ENCODE peak calls at places on chromosomes 4 and X, in five cellular contexts. One of them, this sample, is unnamed.

GRCh38 chr4:108109997-108110416 is 58.7 kb downstream of the LEF1 start:
- DNase-seq in HCT116: no peak
- DNase-seq in upper lobe of left lung: no peak
- DNase-seq in spleen: no peak
- DNase-seq in stomach: no peak
- DNase-seq in this sample: no peak

GRCh38 chr4:54090804-54091623 is 8.9 kb upstream of the GSX2 start:
- DNase-seq in spleen: no peak
- DNase-seq in stomach: peak; percentile 51
- DNase-seq in HCT116: no peak
- DNase-seq in upper lobe of left lung: no peak
- DNase-seq in this sample: peak; percentile 14

GRCh38 chrX:22325091-22325490 is 52.4 kb downstream of the CBLL2 start:
- DNase-seq in upper lobe of left lung: no peak
- DNase-seq in HCT116: no peak
- DNase-seq in spleen: no peak
- DNase-seq in stomach: no peak
- DNase-seq in this sample: no peak

GRCh38 chrX:24151513-24151912 is 2.0 kb downstream of the ZFX start:
- DNase-seq in HCT116: no peak
- DNase-seq in spleen: no peak
- DNase-seq in stomach: no peak
- DNase-seq in upper lobe of left lung: no peak
- DNase-seq in this sample: no peak

GRCh38 chr4:76447326-76447954 is 12.4 kb downstream of the SHROOM3 start:
- DNase-seq in upper lobe of left lung: no peak
- DNase-seq in HCT116: no peak
- DNase-seq in spleen: no peak
- DNase-seq in stomach: no peak
- DNase-seq in this sample: no peak

GRCh38 chrX:17521871-17522693 is 147.1 kb downstream of the NHS start:
- DNase-seq in upper lobe of left lung: no peak
- DNase-seq in HCT116: peak; percentile 16
- DNase-seq in stomach: no peak
- DNase-seq in spleen: no peak
- DNase-seq in this sample: no peak

GRCh38 chr4:168737441-168738176 is 240.8 kb downstream of the PALLD start:
- DNase-seq in HCT116: no peak
- DNase-seq in spleen: no peak
- DNase-seq in upper lobe of left lung: no peak
- DNase-seq in stomach: no peak
- DNase-seq in this sample: no peak

GRCh38 chrX:115232933-115233496 is 881 bp downstream of the LRCH2 start:
- DNase-seq in stomach: no peak
- DNase-seq in upper lobe of left lung: no peak
- DNase-seq in HCT116: no peak
- DNase-seq in spleen: no peak
- DNase-seq in this sample: no peak

GRCh38 chr4:78235800-78236199 is 178.7 kb downstream of the FRAS1 start:
- DNase-seq in HCT116: no peak
- DNase-seq in spleen: no peak
- DNase-seq in upper lobe of left lung: no peak
- DNase-seq in stomach: no peak
- DNase-seq in this sample: no peak

GRCh38 chr4:10354225-10354624 is 103.0 kb downstream of the ZNF518B start:
- DNase-seq in spleen: no peak
- DNase-seq in upper lobe of left lung: peak; percentile 56
- DNase-seq in HCT116: no peak
- DNase-seq in stomach: no peak
- DNase-seq in this sample: no peak

GRCh38 chrX:47129879-47130358 is 14.6 kb downstream of the NDUFB11 start:
- DNase-seq in upper lobe of left lung: no peak
- DNase-seq in spleen: no peak
- DNase-seq in HCT116: no peak
- DNase-seq in stomach: no peak
- DNase-seq in this sample: no peak

GRCh38 chr4:6201580-6202091 is 1.3 kb upstream of the JAKMIP1 start:
- DNase-seq in HCT116: no peak
- DNase-seq in upper lobe of left lung: no peak
- DNase-seq in spleen: no peak
- DNase-seq in stomach: no peak
- DNase-seq in this sample: no peak

GRCh38 chr4:8765084-8765483 is 106.6 kb downstream of the HMX1 start:
- DNase-seq in upper lobe of left lung: no peak
- DNase-seq in spleen: peak; percentile 24
- DNase-seq in HCT116: no peak
- DNase-seq in stomach: no peak
- DNase-seq in this sample: no peak

GRCh38 chr4:148215202-148215601 is 227.0 kb downstream of the NR3C2 start:
- DNase-seq in HCT116: no peak
- DNase-seq in spleen: no peak
- DNase-seq in upper lobe of left lung: no peak
- DNase-seq in stomach: no peak
- DNase-seq in this sample: no peak

GRCh38 chr4:110480031-110480549 is 4.1 kb downstream of the ENPEP start:
- DNase-seq in upper lobe of left lung: no peak
- DNase-seq in spleen: no peak
- DNase-seq in stomach: no peak
- DNase-seq in HCT116: no peak
- DNase-seq in this sample: no peak

GRCh38 chr4:8156617-8157016 is 2.0 kb downstream of the ABLIM2 start:
- DNase-seq in stomach: no peak
- DNase-seq in spleen: peak; percentile 78
- DNase-seq in upper lobe of left lung: no peak
- DNase-seq in HCT116: no peak
- DNase-seq in this sample: no peak

GRCh38 chrX:30822068-30822671 is 66.9 kb downstream of the TAB3 start:
- DNase-seq in upper lobe of left lung: no peak
- DNase-seq in HCT116: no peak
- DNase-seq in spleen: no peak
- DNase-seq in stomach: no peak
- DNase-seq in this sample: no peak

GRCh38 chr4:134666640-134667039 is 465.1 kb upstream of the PABPC4L start:
- DNase-seq in spleen: no peak
- DNase-seq in HCT116: no peak
- DNase-seq in upper lobe of left lung: no peak
- DNase-seq in stomach: no peak
- DNase-seq in this sample: no peak
- TF ChIP-seq POLR2AphosphoS5 in spleen: no peak
- TF ChIP-seq POLR2AphosphoS5 in HCT116: no peak
- TF ChIP-seq POLR2AphosphoS5 in upper lobe of left lung: no peak
- TF ChIP-seq POLR2AphosphoS5 in stomach: no peak
- TF ChIP-seq POLR2AphosphoS5 in this sample: no peak

GRCh38 chrX:71910526-71911022 is at the start of gene NHSL2:
- DNase-seq in spleen: no peak
- DNase-seq in upper lobe of left lung: no peak
- DNase-seq in stomach: no peak
- DNase-seq in HCT116: no peak
- DNase-seq in this sample: no peak

GRCh38 chrX:71913156-71913950 is 2.7 kb downstream of the NHSL2 start:
- DNase-seq in spleen: no peak
- DNase-seq in upper lobe of left lung: no peak
- DNase-seq in stomach: no peak
- DNase-seq in HCT116: no peak
- DNase-seq in this sample: no peak

GRCh38 chrX:71912156-71912555 is 1.5 kb downstream of the NHSL2 start:
- DNase-seq in upper lobe of left lung: no peak
- DNase-seq in HCT116: no peak
- DNase-seq in spleen: no peak
- DNase-seq in stomach: no peak
- DNase-seq in this sample: no peak

GRCh38 chrX:71911023-71911730 is 532 bp downstream of the NHSL2 start:
- DNase-seq in spleen: no peak
- DNase-seq in HCT116: no peak
- DNase-seq in upper lobe of left lung: no peak
- DNase-seq in stomach: no peak
- DNase-seq in this sample: no peak

GRCh38 chrX:71911731-71912050 is 1.0 kb downstream of the NHSL2 start:
- DNase-seq in spleen: no peak
- DNase-seq in stomach: no peak
- DNase-seq in upper lobe of left lung: no peak
- DNase-seq in HCT116: no peak
- DNase-seq in this sample: no peak
- H3K4me3 ChIP-seq in spleen: no peak overlapping the region
- H3K4me3 ChIP-seq in stomach: peak overlapping the region; percentile 46
- H3K4me3 ChIP-seq in upper lobe of left lung: peak overlapping the region; percentile 35
- H3K4me3 ChIP-seq in HCT116: no peak overlapping the region
- H3K4me3 ChIP-seq in this sample: peak overlapping the region; percentile 25

DNA sequence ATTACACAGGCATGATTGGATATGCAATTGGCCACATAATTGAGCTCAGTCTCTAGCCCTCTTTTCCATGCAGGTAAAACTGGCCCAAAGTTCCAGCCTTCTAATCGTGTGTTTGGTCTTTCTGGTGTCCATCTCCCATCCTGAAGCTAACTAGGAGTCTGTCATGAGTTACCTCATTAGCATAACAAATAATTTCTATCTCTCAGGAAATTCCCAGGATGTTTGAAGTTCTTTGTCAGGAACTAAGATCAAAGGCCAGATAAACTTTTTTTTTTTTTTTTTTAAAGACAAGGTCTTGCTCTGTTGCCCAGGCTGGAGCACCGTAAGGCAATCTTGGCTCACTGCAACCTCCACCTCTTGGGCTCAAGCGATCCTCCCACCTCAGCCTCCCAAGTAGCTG is 15.8 kb downstream of the ATXN3L start:
- DNase-seq in upper lobe of left lung: no peak
- DNase-seq in HCT116: no peak
- DNase-seq in stomach: no peak
- DNase-seq in spleen: no peak
- DNase-seq in this sample: no peak
- TF ChIP-seq POLR2AphosphoS5 in upper lobe of left lung: no peak
- TF ChIP-seq POLR2AphosphoS5 in HCT116: no peak
- TF ChIP-seq POLR2AphosphoS5 in stomach: no peak
- TF ChIP-seq POLR2AphosphoS5 in spleen: no peak
- TF ChIP-seq POLR2AphosphoS5 in this sample: no peak

GRCh38 chr4:123418486-123418931 is 21.9 kb downstream of the SPRY1 start:
- DNase-seq in spleen: no peak
- DNase-seq in HCT116: no peak
- DNase-seq in stomach: peak; percentile 43
- DNase-seq in upper lobe of left lung: peak; percentile 40
- DNase-seq in this sample: peak; percentile 62
- H3K4me3 ChIP-seq in spleen: no peak overlapping the region
- H3K4me3 ChIP-seq in HCT116: peak overlapping the region; percentile 5
- H3K4me3 ChIP-seq in stomach: no peak overlapping the region
- H3K4me3 ChIP-seq in upper lobe of left lung: no peak overlapping the region
- H3K4me3 ChIP-seq in this sample: no peak overlapping the region

GRCh38 chr4:82422616-82423015 is 7.6 kb downstream of the HNRNPDL start:
- DNase-seq in upper lobe of left lung: no peak
- DNase-seq in spleen: no peak
- DNase-seq in stomach: no peak
- DNase-seq in HCT116: no peak
- DNase-seq in this sample: no peak

GRCh38 chr4:82419451-82419850 is 10.8 kb downstream of the HNRNPDL start:
- DNase-seq in stomach: no peak
- DNase-seq in upper lobe of left lung: no peak
- DNase-seq in spleen: no peak
- DNase-seq in HCT116: no peak
- DNase-seq in this sample: no peak

GRCh38 chr4:82423245-82424054 is 6.8 kb downstream of the HNRNPDL start:
- DNase-seq in spleen: no peak
- DNase-seq in HCT116: no peak
- DNase-seq in stomach: no peak
- DNase-seq in upper lobe of left lung: no peak
- DNase-seq in this sample: no peak

GRCh38 chr4:82425478-82425877 is 4.8 kb downstream of the HNRNPDL start:
- DNase-seq in stomach: no peak
- DNase-seq in HCT116: no peak
- DNase-seq in upper lobe of left lung: no peak
- DNase-seq in spleen: no peak
- DNase-seq in this sample: no peak

GRCh38 chr4:82421796-82422560 is 8.3 kb downstream of the HNRNPDL start:
- DNase-seq in spleen: no peak
- DNase-seq in upper lobe of left lung: no peak
- DNase-seq in stomach: no peak
- DNase-seq in HCT116: no peak
- DNase-seq in this sample: no peak
- TF ChIP-seq POLR2AphosphoS5 in spleen: peak; percentile 46
- TF ChIP-seq POLR2AphosphoS5 in upper lobe of left lung: no peak
- TF ChIP-seq POLR2AphosphoS5 in stomach: no peak
- TF ChIP-seq POLR2AphosphoS5 in HCT116: peak; percentile 37
- TF ChIP-seq POLR2AphosphoS5 in this sample: no peak

GRCh38 chr4:121070274-121070673 is 2.1 kb downstream of the NDNF start:
- DNase-seq in spleen: no peak
- DNase-seq in HCT116: no peak
- DNase-seq in stomach: no peak
- DNase-seq in upper lobe of left lung: no peak
- DNase-seq in this sample: no peak

GRCh38 chr4:121072080-121072835 is at the start of gene NDNF:
- DNase-seq in spleen: no peak
- DNase-seq in upper lobe of left lung: peak; percentile 76
- DNase-seq in HCT116: no peak
- DNase-seq in stomach: no peak
- DNase-seq in this sample: no peak

GRCh38 chr4:121071640-121072037 is 696 bp downstream of the NDNF start:
- DNase-seq in stomach: no peak
- DNase-seq in spleen: no peak
- DNase-seq in upper lobe of left lung: no peak
- DNase-seq in HCT116: no peak
- DNase-seq in this sample: no peak

GRCh38 chr4:121070696-121071639 is 1.4 kb downstream of the NDNF start:
- DNase-seq in HCT116: no peak
- DNase-seq in upper lobe of left lung: peak; percentile 40
- DNase-seq in stomach: no peak
- DNase-seq in spleen: no peak
- DNase-seq in this sample: no peak

GRCh38 chr4:121069419-121069818 is 2.9 kb downstream of the NDNF start:
- DNase-seq in upper lobe of left lung: no peak
- DNase-seq in HCT116: no peak
- DNase-seq in spleen: no peak
- DNase-seq in stomach: no peak
- DNase-seq in this sample: no peak
- H3K4me3 ChIP-seq in upper lobe of left lung: peak overlapping the region; percentile 76
- H3K4me3 ChIP-seq in HCT116: no peak overlapping the region
- H3K4me3 ChIP-seq in spleen: no peak overlapping the region
- H3K4me3 ChIP-seq in stomach: no peak overlapping the region
- H3K4me3 ChIP-seq in this sample: no peak overlapping the region

GRCh38 chrX:154775611-154776349 is 13.1 kb downstream of the DKC1 start:
- DNase-seq in HCT116: no peak
- DNase-seq in spleen: no peak
- DNase-seq in upper lobe of left lung: no peak
- DNase-seq in stomach: no peak
- DNase-seq in this sample: no peak

GRCh38 chrX:154779261-154779660 is 16.6 kb downstream of the DKC1 start:
- DNase-seq in HCT116: no peak
- DNase-seq in upper lobe of left lung: no peak
- DNase-seq in spleen: no peak
- DNase-seq in stomach: no peak
- DNase-seq in this sample: no peak

GRCh38 chrX:154776753-154777152 is 14.1 kb downstream of the DKC1 start:
- DNase-seq in upper lobe of left lung: no peak
- DNase-seq in spleen: no peak
- DNase-seq in stomach: no peak
- DNase-seq in HCT116: no peak
- DNase-seq in this sample: no peak

GRCh38 chrX:154774622-154775021 is 12.0 kb downstream of the DKC1 start:
- DNase-seq in stomach: no peak
- DNase-seq in spleen: no peak
- DNase-seq in upper lobe of left lung: no peak
- DNase-seq in HCT116: no peak
- DNase-seq in this sample: no peak
- TF ChIP-seq POLR2AphosphoS5 in stomach: no peak
- TF ChIP-seq POLR2AphosphoS5 in spleen: no peak
- TF ChIP-seq POLR2AphosphoS5 in upper lobe of left lung: no peak
- TF ChIP-seq POLR2AphosphoS5 in HCT116: no peak
- TF ChIP-seq POLR2AphosphoS5 in this sample: no peak

This sample was measured in prostate gland.